ENCODE peak calls at places on chromosomes 11 and 22, in six cellular contexts. One of them, this sample, is unnamed.

GRCh38 chr11:4865855-4866254 is 15.8 kb upstream of the OR51T1 start:
- DNase-seq in SK-N-SH: no peak
- DNase-seq in spleen: no peak
- DNase-seq in GM23338: no peak
- DNase-seq in HCT116: no peak
- DNase-seq in prostate gland: no peak
- DNase-seq in this sample: no peak

GRCh38 chr22:23023294-23023693 is 47.0 kb upstream of the GNAZ start:
- DNase-seq in HCT116: no peak
- DNase-seq in spleen: no peak
- DNase-seq in GM23338: peak; percentile 61
- DNase-seq in SK-N-SH: no peak
- DNase-seq in prostate gland: no peak
- DNase-seq in this sample: no peak

GRCh38 chr22:45878051-45878764 is 98.8 kb downstream of the WNT7B start:
- DNase-seq in GM23338: no peak
- DNase-seq in HCT116: no peak
- DNase-seq in SK-N-SH: no peak
- DNase-seq in spleen: peak; percentile 54
- DNase-seq in prostate gland: no peak
- DNase-seq in this sample: no peak

GRCh38 chr11:31995525-31996123 is 95.2 kb upstream of the RCN1 start:
- DNase-seq in GM23338: no peak
- DNase-seq in spleen: no peak
- DNase-seq in HCT116: no peak
- DNase-seq in prostate gland: no peak
- DNase-seq in SK-N-SH: no peak
- DNase-seq in this sample: no peak

GRCh38 chr11:125079151-125079877 is 16.2 kb downstream of the SLC37A2 start:
- DNase-seq in SK-N-SH: no peak
- DNase-seq in GM23338: no peak
- DNase-seq in prostate gland: no peak
- DNase-seq in spleen: no peak
- DNase-seq in HCT116: no peak
- DNase-seq in this sample: no peak

GRCh38 chr22:46083383-46084350 is 66.7 kb upstream of the PPARA start:
- DNase-seq in spleen: peak; percentile 54
- DNase-seq in prostate gland: no peak
- DNase-seq in HCT116: no peak
- DNase-seq in GM23338: no peak
- DNase-seq in SK-N-SH: no peak
- DNase-seq in this sample: no peak

GRCh38 chr11:128814856-128815705 is 52.0 kb downstream of the KCNJ1 start:
- DNase-seq in GM23338: peak; percentile 98
- DNase-seq in HCT116: no peak
- DNase-seq in prostate gland: no peak
- DNase-seq in spleen: no peak
- DNase-seq in SK-N-SH: peak; percentile 49
- DNase-seq in this sample: no peak

GRCh38 chr11:111260761-111261160 is 15.2 kb downstream of the POU2AF2 start:
- DNase-seq in prostate gland: no peak
- DNase-seq in spleen: no peak
- DNase-seq in SK-N-SH: no peak
- DNase-seq in GM23338: no peak
- DNase-seq in HCT116: no peak
- DNase-seq in this sample: no peak

GRCh38 chr11:1168256-1168655 is 10.5 kb downstream of the MUC5AC start:
- DNase-seq in HCT116: no peak
- DNase-seq in GM23338: no peak
- DNase-seq in prostate gland: no peak
- DNase-seq in SK-N-SH: peak; percentile 9
- DNase-seq in spleen: no peak
- DNase-seq in this sample: no peak

GRCh38 chr11:132278801-132279574 is 908.6 kb downstream of the NTM start:
- DNase-seq in spleen: no peak
- DNase-seq in SK-N-SH: no peak
- DNase-seq in HCT116: no peak
- DNase-seq in GM23338: peak; percentile 46
- DNase-seq in prostate gland: no peak
- DNase-seq in this sample: no peak

GRCh38 chr11:32213223-32213622 is 122.3 kb downstream of the RCN1 start:
- DNase-seq in HCT116: no peak
- DNase-seq in prostate gland: no peak
- DNase-seq in GM23338: no peak
- DNase-seq in SK-N-SH: no peak
- DNase-seq in spleen: no peak
- DNase-seq in this sample: no peak

GRCh38 chr22:40346178-40347064 is at the start of gene ADSL:
- DNase-seq in spleen: peak; percentile 97
- DNase-seq in prostate gland: peak; percentile 87
- DNase-seq in GM23338: peak; percentile 94
- DNase-seq in HCT116: peak; percentile 47
- DNase-seq in SK-N-SH: peak; percentile 89
- DNase-seq in this sample: peak; percentile 36

GRCh38 chr22:33202455-33202854 is 144.3 kb upstream of the SYN3 start:
- DNase-seq in SK-N-SH: no peak
- DNase-seq in prostate gland: no peak
- DNase-seq in GM23338: no peak
- DNase-seq in spleen: no peak
- DNase-seq in HCT116: no peak
- DNase-seq in this sample: no peak

GRCh38 chr11:120335596-120335927 is 651 bp upstream of the ARHGEF12 start:
- DNase-seq in GM23338: peak; percentile 57
- DNase-seq in prostate gland: peak; percentile 27
- DNase-seq in SK-N-SH: no peak
- DNase-seq in HCT116: no peak
- DNase-seq in spleen: no peak
- DNase-seq in this sample: no peak

GRCh38 chr11:27703453-27703852 is 3.2 kb upstream of the BDNF start:
- DNase-seq in prostate gland: no peak
- DNase-seq in SK-N-SH: no peak
- DNase-seq in GM23338: no peak
- DNase-seq in HCT116: no peak
- DNase-seq in spleen: no peak
- DNase-seq in this sample: no peak

GRCh38 chr11:57514538-57515331 is 767 bp downstream of the SLC43A1 start:
- DNase-seq in spleen: peak; percentile 91
- DNase-seq in HCT116: no peak
- DNase-seq in GM23338: peak; percentile 80
- DNase-seq in prostate gland: peak; percentile 48
- DNase-seq in SK-N-SH: peak; percentile 79
- DNase-seq in this sample: no peak

GRCh38 chr11:64810891-64811272 is 531 bp upstream of the MEN1 start:
- DNase-seq in prostate gland: no peak
- DNase-seq in spleen: no peak
- DNase-seq in HCT116: no peak
- DNase-seq in SK-N-SH: no peak
- DNase-seq in GM23338: peak; percentile 79
- DNase-seq in this sample: no peak

GRCh38 chr11:85182437-85183109 is 444.6 kb downstream of the DLG2 start:
- DNase-seq in GM23338: peak; percentile 87
- DNase-seq in spleen: no peak
- DNase-seq in prostate gland: no peak
- DNase-seq in HCT116: peak; percentile 69
- DNase-seq in SK-N-SH: peak; percentile 24
- DNase-seq in this sample: no peak

GRCh38 chr11:72826191-72826941 is 12.2 kb downstream of the ATG16L2 start:
- DNase-seq in SK-N-SH: no peak
- DNase-seq in prostate gland: no peak
- DNase-seq in GM23338: no peak
- DNase-seq in spleen: no peak
- DNase-seq in HCT116: no peak
- DNase-seq in this sample: no peak

GRCh38 chr11:46475926-46476545 is 84.5 kb upstream of the CHRM4 start:
- DNase-seq in SK-N-SH: no peak
- DNase-seq in GM23338: no peak
- DNase-seq in HCT116: no peak
- DNase-seq in prostate gland: no peak
- DNase-seq in spleen: no peak
- DNase-seq in this sample: no peak

GRCh38 chr11:36155770-36156485 is 133.3 kb downstream of the COMMD9 start:
- DNase-seq in HCT116: no peak
- DNase-seq in spleen: no peak
- DNase-seq in prostate gland: no peak
- DNase-seq in GM23338: peak; percentile 24
- DNase-seq in SK-N-SH: no peak
- DNase-seq in this sample: no peak

GRCh38 chr11:14041040-14041439 is 78.5 kb downstream of the SPON1 start:
- DNase-seq in spleen: no peak
- DNase-seq in HCT116: peak; percentile 22
- DNase-seq in prostate gland: no peak
- DNase-seq in SK-N-SH: no peak
- DNase-seq in GM23338: peak; percentile 75
- DNase-seq in this sample: no peak

GRCh38 chr22:38490915-38491314 is 15.2 kb downstream of the DDX17 start:
- DNase-seq in spleen: peak; percentile 19
- DNase-seq in SK-N-SH: no peak
- DNase-seq in HCT116: no peak
- DNase-seq in prostate gland: no peak
- DNase-seq in GM23338: no peak
- DNase-seq in this sample: no peak
- TF ChIP-seq POLR2AphosphoS5 in spleen: no peak
- TF ChIP-seq POLR2AphosphoS5 in SK-N-SH: no peak
- TF ChIP-seq POLR2AphosphoS5 in HCT116: no peak
- TF ChIP-seq POLR2AphosphoS5 in prostate gland: no peak
- TF ChIP-seq POLR2AphosphoS5 in GM23338: no peak
- TF ChIP-seq POLR2AphosphoS5 in this sample: no peak

DNA sequence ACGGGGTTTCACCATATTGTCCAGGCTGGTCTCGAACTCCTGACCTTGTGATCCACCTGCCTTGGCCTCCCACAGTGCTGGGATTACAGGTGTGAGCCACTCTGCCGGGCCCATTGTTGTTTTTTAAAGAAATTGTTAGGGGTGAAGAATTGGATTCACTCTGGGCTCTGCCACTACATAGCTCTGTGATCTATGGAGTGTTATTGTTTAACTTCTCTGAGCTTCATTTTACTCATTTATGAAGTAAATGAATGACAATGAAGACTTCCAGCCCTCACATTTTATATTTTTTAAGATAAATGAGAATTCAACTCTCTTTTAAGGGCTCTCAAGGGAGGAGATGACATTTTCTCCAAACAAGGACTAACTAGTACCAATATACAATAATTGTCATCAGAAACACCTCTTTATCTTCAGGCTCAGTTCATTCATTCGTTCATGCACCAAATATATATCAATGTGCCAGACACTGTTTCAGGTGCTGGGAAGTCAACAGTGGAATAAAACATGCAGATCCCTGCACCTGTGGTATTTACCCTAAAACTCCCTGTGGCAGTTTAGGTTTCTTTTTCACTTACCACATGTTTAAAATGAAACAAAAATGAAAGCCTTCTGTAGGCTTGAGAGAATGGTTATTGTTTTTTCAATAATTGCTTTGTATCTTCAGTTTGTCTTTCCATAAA is 23.5 kb upstream of the GRAMD1B start:
- DNase-seq in prostate gland: no peak
- DNase-seq in HCT116: no peak
- DNase-seq in GM23338: no peak
- DNase-seq in spleen: no peak
- DNase-seq in SK-N-SH: no peak
- DNase-seq in this sample: no peak
- H3K27ac ChIP-seq in prostate gland: no peak overlapping the region
- H3K27ac ChIP-seq in HCT116: no peak overlapping the region
- H3K27ac ChIP-seq in GM23338: no peak overlapping the region
- H3K27ac ChIP-seq in spleen: no peak overlapping the region
- H3K27ac ChIP-seq in SK-N-SH: no peak overlapping the region
- H3K27ac ChIP-seq in this sample: no peak overlapping the region

DNA sequence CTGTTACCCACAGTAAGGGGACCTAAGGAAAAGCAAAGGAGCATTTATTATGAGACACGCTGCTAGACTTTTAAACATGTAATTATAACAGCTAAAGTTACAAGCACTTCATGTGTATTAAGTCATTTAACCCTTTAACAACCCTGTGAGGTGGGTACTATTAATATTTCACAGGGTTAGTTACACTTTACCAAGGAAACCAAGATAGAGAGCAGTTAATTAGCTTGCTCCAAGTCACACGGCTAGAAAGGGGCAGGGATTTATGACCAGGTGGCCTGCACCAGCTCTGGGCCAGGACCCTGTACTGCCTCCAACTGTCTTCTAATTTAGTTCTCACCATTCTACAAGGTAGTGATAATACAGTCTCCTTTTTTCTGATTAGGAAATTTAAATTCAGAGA is 74.9 kb downstream of the RPL27A start:
- DNase-seq in GM23338: no peak
- DNase-seq in HCT116: no peak
- DNase-seq in prostate gland: no peak
- DNase-seq in spleen: no peak
- DNase-seq in SK-N-SH: no peak
- DNase-seq in this sample: no peak
- TF ChIP-seq CTCF in GM23338: no peak
- TF ChIP-seq CTCF in HCT116: no peak
- TF ChIP-seq CTCF in prostate gland: no peak
- TF ChIP-seq CTCF in spleen: no peak
- TF ChIP-seq CTCF in SK-N-SH: no peak
- TF ChIP-seq CTCF in this sample: no peak

GRCh38 chr11:116471608-116472007 is 301.2 kb downstream of the BUD13 start:
- DNase-seq in GM23338: no peak
- DNase-seq in spleen: no peak
- DNase-seq in SK-N-SH: no peak
- DNase-seq in HCT116: peak; percentile 32
- DNase-seq in prostate gland: no peak
- DNase-seq in this sample: no peak

GRCh38 chr11:116465056-116465455 is 307.7 kb downstream of the BUD13 start:
- DNase-seq in spleen: no peak
- DNase-seq in SK-N-SH: no peak
- DNase-seq in prostate gland: no peak
- DNase-seq in GM23338: no peak
- DNase-seq in HCT116: no peak
- DNase-seq in this sample: no peak

GRCh38 chr11:116472661-116473060 is 300.1 kb downstream of the BUD13 start:
- DNase-seq in prostate gland: no peak
- DNase-seq in SK-N-SH: no peak
- DNase-seq in spleen: no peak
- DNase-seq in HCT116: no peak
- DNase-seq in GM23338: no peak
- DNase-seq in this sample: no peak

GRCh38 chr11:116466231-116466630 is 306.6 kb downstream of the BUD13 start:
- DNase-seq in spleen: no peak
- DNase-seq in GM23338: no peak
- DNase-seq in HCT116: no peak
- DNase-seq in SK-N-SH: no peak
- DNase-seq in prostate gland: no peak
- DNase-seq in this sample: no peak

DNA sequence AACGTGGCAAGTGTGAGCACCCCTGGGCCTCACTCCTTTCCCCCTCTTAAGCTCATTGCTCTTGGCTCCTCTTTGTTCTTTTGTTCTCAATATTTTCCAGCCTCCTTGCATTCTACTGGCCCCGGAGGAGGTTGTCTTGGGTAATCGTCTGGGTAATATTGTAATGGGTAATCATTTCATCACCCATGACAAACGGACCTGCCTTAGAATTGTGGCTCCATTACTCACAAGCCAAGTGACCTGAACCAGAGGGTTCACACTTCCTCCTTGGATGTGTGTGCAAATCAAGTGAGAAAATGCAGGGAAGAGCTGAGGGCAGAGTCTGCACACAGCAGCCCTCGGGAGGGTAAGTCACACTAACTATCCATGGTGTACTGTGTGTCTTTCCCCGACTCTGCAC is 305.0 kb downstream of the BUD13 start:
- DNase-seq in spleen: no peak
- DNase-seq in prostate gland: no peak
- DNase-seq in SK-N-SH: no peak
- DNase-seq in GM23338: no peak
- DNase-seq in HCT116: no peak
- DNase-seq in this sample: no peak
- TF ChIP-seq POLR2AphosphoS5 in spleen: no peak
- TF ChIP-seq POLR2AphosphoS5 in prostate gland: no peak
- TF ChIP-seq POLR2AphosphoS5 in SK-N-SH: no peak
- TF ChIP-seq POLR2AphosphoS5 in GM23338: no peak
- TF ChIP-seq POLR2AphosphoS5 in HCT116: no peak
- TF ChIP-seq POLR2AphosphoS5 in this sample: no peak

This sample was measured in Panc1.